ENCODE peak calls at places on chromosomes 5 and 9, in ten cellular contexts. L is effector CD4-positive, alpha-beta T cell; T is T-helper 9 cell; Q is GM13977; P is SW 1271; U is tibial artery; R is astrocyte of the cerebellum; C is mucosa of gallbladder; B is GM23338; H is osteocyte. K is an unnamed sample.

GRCh38 chr5:121691478-121691877 is 160.2 kb upstream of the FTMT start:
- DNase-seq in L (no peak), C (peak; percentile 64), P (no peak), Q (no peak), U (no peak), H (no peak), R (no peak), B (peak; percentile 38), T (no peak), K (no peak)

GRCh38 chr5:10671041-10672008 is 89.7 kb downstream of the DAP start:
- DNase-seq in Q (no peak), U (no peak), C (no peak), R (no peak), B (no peak), H (no peak), T (no peak), P (no peak), L (no peak), K (no peak)

GRCh38 chr9:82488319-82488701 is 499.7 kb downstream of the SPATA31D1 start:
- DNase-seq in P (no peak), B (no peak), T (no peak), H (no peak), Q (no peak), C (no peak), L (no peak), R (no peak), U (no peak), K (no peak)

GRCh38 chr5:55540024-55540423 is 5.3 kb upstream of the PLPP1 start:
- DNase-seq in U (no peak), B (no peak), C (no peak), L (no peak), Q (no peak), T (no peak), P (no peak), R (no peak), H (no peak), K (no peak)

GRCh38 chr5:79173626-79174025 is 62.0 kb downstream of the BHMT start:
- DNase-seq in B (peak; percentile 42), T (no peak), U (no peak), C (no peak), P (no peak), H (no peak), Q (no peak), L (no peak), R (no peak), K (no peak)

GRCh38 chr5:13993926-13994325 is 49.4 kb upstream of the DNAH5 start:
- DNase-seq in T (no peak), C (no peak), H (no peak), L (no peak), B (no peak), R (no peak), Q (no peak), U (no peak), P (no peak), K (no peak)

GRCh38 chr9:534886-535285 is 306.6 kb upstream of the DMRT1 start:
- DNase-seq in R (no peak), B (no peak), L (no peak), Q (no peak), U (peak; percentile 41), T (no peak), H (no peak), C (no peak), P (no peak), K (no peak)

GRCh38 chr9:17322882-17323864 is 188.3 kb downstream of the CNTLN start:
- DNase-seq in C (no peak), B (no peak), P (no peak), U (no peak), R (no peak), T (no peak), L (no peak), Q (no peak), H (no peak), K (no peak)

GRCh38 chr9:3980771-3981170 is 319.1 kb downstream of the GLIS3 start:
- DNase-seq in P (no peak), C (peak; percentile 29), T (no peak), L (no peak), R (no peak), Q (no peak), B (no peak), H (no peak), U (no peak), K (peak; percentile 76)

GRCh38 chr5:110909415-110909814 is 162.1 kb upstream of the TSLP start:
- DNase-seq in L (no peak), U (no peak), Q (no peak), P (no peak), B (no peak), H (no peak), R (no peak), C (no peak), T (no peak), K (no peak)

GRCh38 chr5:177233206-177233605 is 70.3 kb downstream of the RAB24 start:
- DNase-seq in H (no peak), B (no peak), R (no peak), U (no peak), T (no peak), L (no peak), P (no peak), C (no peak), Q (no peak), K (no peak)

GRCh38 chr5:158843305-158843704 is 256.4 kb downstream of the EBF1 start:
- DNase-seq in T (no peak), Q (no peak), L (no peak), R (no peak), P (no peak), B (peak; percentile 12), H (no peak), C (no peak), U (no peak), K (no peak)

GRCh38 chr9:37995348-37995737 is 73.7 kb downstream of the SHB start:
- DNase-seq in P (no peak), R (no peak), L (no peak), T (no peak), B (no peak), U (no peak), C (no peak), Q (no peak), H (no peak), K (no peak)

GRCh38 chr5:121693864-121694263 is 157.8 kb upstream of the FTMT start:
- DNase-seq in P (no peak), T (no peak), U (no peak), Q (no peak), C (no peak), B (no peak), H (no peak), L (no peak), R (no peak), K (no peak)

GRCh38 chr9:120874226-120874839 is 2.7 kb downstream of the PHF19 start:
- DNase-seq in B (no peak), U (no peak), P (no peak), C (no peak), L (no peak), R (no peak), H (no peak), T (no peak), Q (no peak), K (no peak)

GRCh38 chr9:77783518-77783917 is 135.4 kb upstream of the GNA14 start:
- DNase-seq in C (no peak), R (no peak), B (no peak), H (no peak), P (no peak), U (no peak), T (no peak), Q (no peak), L (no peak), K (no peak)